ENCODE peak calls at places on chromosomes 3 and 15, in six cellular contexts. P, L, F, B, R and U are unnamed samples.

GRCh38 chr15:30859091-30859874 is 44.4 kb upstream of the FAN1 start:
- DNase-seq in R (no peak), L (no peak), F (peak; percentile 3), P (no peak), B (no peak), U (no peak)

GRCh38 chr15:90915808-90916440 is 12.8 kb downstream of the MAN2A2 start:
- DNase-seq in F (no peak), R (peak; percentile 78), B (no peak), P (no peak), L (no peak), U (peak; percentile 93)

GRCh38 chr3:188683032-188683491 is 488.7 kb upstream of the TPRG1 start:
- DNase-seq in B (no peak), F (no peak), R (peak; percentile 31), L (no peak), P (no peak), U (no peak)

GRCh38 chr3:7340795-7341194 is 479.9 kb downstream of the GRM7 start:
- DNase-seq in F (no peak), R (no peak), B (no peak), P (no peak), L (no peak), U (no peak)

GRCh38 chr3:194573680-194574437 is 59.4 kb downstream of the TMEM44 start:
- DNase-seq in P (peak; percentile 19), L (no peak), R (peak; percentile 62), B (peak; percentile 46), F (no peak), U (no peak)

GRCh38 chr15:83204697-83205096 is 2.9 kb downstream of the HDGFL3 start:
- DNase-seq in F (no peak), B (no peak), L (no peak), P (no peak), R (no peak), U (no peak)

GRCh38 chr15:99732711-99733267 is 448 bp downstream of the LYSMD4 start:
- DNase-seq in B (no peak), F (no peak), P (no peak), L (no peak), R (peak; percentile 27), U (no peak)

GRCh38 chr3:120554727-120555660 is 41.1 kb upstream of the NDUFB4 start:
- DNase-seq in R (no peak), F (no peak), B (peak; percentile 66), P (no peak), L (no peak), U (no peak)

GRCh38 chr3:48039487-48040190 is 23.4 kb upstream of the MAP4 start:
- DNase-seq in L (no peak), P (no peak), F (peak; percentile 72), R (no peak), B (no peak), U (no peak)

GRCh38 chr15:41423979-41424659 is 7.2 kb downstream of the RTF1 start:
- DNase-seq in L (no peak), B (no peak), F (no peak), R (no peak), P (no peak), U (no peak)

GRCh38 chr3:179933872-179934271 is 102.9 kb downstream of the PEX5L start:
- DNase-seq in R (no peak), P (no peak), L (no peak), F (no peak), B (no peak), U (no peak)

GRCh38 chr3:137012097-137012501 is 54.3 kb downstream of the IL20RB start:
- DNase-seq in P (no peak), R (no peak), F (no peak), B (no peak), L (no peak), U (no peak)